ENCODE peak calls at places on chromosomes 5 and 9, in nine cellular contexts. Y is hepatocyte, L is breast epithelium, E is tibial nerve, Z is GM20000, R is psoas muscle, O is kidney, X is fibroblast of pulmonary artery, Q is lower leg skin. T is an unnamed sample.

GRCh38 chr5:11497651-11498050 is 406.6 kb downstream of the CTNND2 start:
- DNase-seq in Q (no peak), E (no peak), L (no peak), O (no peak), Y (no peak), R (no peak), X (no peak), Z (no peak), T (no peak)

GRCh38 chr5:4949108-4949507 is 191.0 kb upstream of the ADAMTS16 start:
- DNase-seq in X (no peak), L (no peak), Y (no peak), O (no peak), E (no peak), Z (no peak), R (no peak), Q (no peak), T (no peak)

GRCh38 chr5:54912021-54912420 is 73.4 kb downstream of the ESM1 start:
- DNase-seq in Z (no peak), E (no peak), O (no peak), X (no peak), R (no peak), Q (no peak), Y (no peak), L (no peak), T (no peak)

GRCh38 chr5:141856030-141856790 is 22.0 kb downstream of the PCDH1 start:
- DNase-seq in Z (no peak), Y (no peak), L (no peak), X (no peak), R (no peak), O (peak; percentile 61), E (no peak), Q (no peak), T (no peak)

GRCh38 chr5:58261605-58262004 is 198.3 kb downstream of the PLK2 start:
- DNase-seq in L (no peak), R (no peak), X (peak; percentile 90), Z (no peak), Y (no peak), O (no peak), E (no peak), Q (no peak), T (no peak)

GRCh38 chr5:109688647-109688998 is 1.1 kb upstream of the MAN2A1 start:
- DNase-seq in Y (peak; percentile 74), R (no peak), L (no peak), E (peak; percentile 20), Z (peak; percentile 22), O (no peak), Q (no peak), X (peak; percentile 43), T (no peak)

GRCh38 chr9:126002476-126003350 is 255.5 kb downstream of the PBX3 start:
- DNase-seq in Q (no peak), X (no peak), Y (no peak), E (no peak), O (peak; percentile 48), Z (no peak), L (no peak), R (no peak), T (no peak)

GRCh38 chr5:79850316-79850822 is 140.7 kb downstream of the MTX3 start:
- DNase-seq in Q (no peak), E (no peak), Y (no peak), L (no peak), R (peak; percentile 67), Z (no peak), X (no peak), O (no peak), T (no peak)

GRCh38 chr9:98373622-98374021 is 118.2 kb upstream of the TBC1D2 start:
- DNase-seq in L (no peak), R (no peak), E (no peak), Y (no peak), Q (no peak), Z (no peak), X (peak; percentile 25), O (no peak), T (no peak)

GRCh38 chr9:126055386-126055785 is 271.2 kb upstream of the MVB12B start:
- DNase-seq in Y (no peak), L (no peak), R (no peak), X (peak; percentile 13), Q (no peak), E (no peak), O (peak; percentile 44), Z (no peak), T (peak; percentile 9)

GRCh38 chr9:27629425-27629824 is 56.1 kb upstream of the C9orf72 start:
- DNase-seq in E (no peak), Q (no peak), L (no peak), R (no peak), Y (no peak), Z (no peak), O (no peak), X (no peak), T (no peak)

GRCh38 chr9:70340572-70340971 is 73.9 kb downstream of the KLF9 start:
- DNase-seq in Z (no peak), Q (no peak), Y (peak; percentile 36), E (no peak), X (peak; percentile 70), O (no peak), R (no peak), L (no peak), T (peak; percentile 25)

GRCh38 chr5:32880781-32881180 is 169.7 kb downstream of the NPR3 start:
- DNase-seq in R (no peak), L (no peak), Q (no peak), E (no peak), X (no peak), Z (no peak), Y (no peak), O (no peak), T (no peak)

DNA sequence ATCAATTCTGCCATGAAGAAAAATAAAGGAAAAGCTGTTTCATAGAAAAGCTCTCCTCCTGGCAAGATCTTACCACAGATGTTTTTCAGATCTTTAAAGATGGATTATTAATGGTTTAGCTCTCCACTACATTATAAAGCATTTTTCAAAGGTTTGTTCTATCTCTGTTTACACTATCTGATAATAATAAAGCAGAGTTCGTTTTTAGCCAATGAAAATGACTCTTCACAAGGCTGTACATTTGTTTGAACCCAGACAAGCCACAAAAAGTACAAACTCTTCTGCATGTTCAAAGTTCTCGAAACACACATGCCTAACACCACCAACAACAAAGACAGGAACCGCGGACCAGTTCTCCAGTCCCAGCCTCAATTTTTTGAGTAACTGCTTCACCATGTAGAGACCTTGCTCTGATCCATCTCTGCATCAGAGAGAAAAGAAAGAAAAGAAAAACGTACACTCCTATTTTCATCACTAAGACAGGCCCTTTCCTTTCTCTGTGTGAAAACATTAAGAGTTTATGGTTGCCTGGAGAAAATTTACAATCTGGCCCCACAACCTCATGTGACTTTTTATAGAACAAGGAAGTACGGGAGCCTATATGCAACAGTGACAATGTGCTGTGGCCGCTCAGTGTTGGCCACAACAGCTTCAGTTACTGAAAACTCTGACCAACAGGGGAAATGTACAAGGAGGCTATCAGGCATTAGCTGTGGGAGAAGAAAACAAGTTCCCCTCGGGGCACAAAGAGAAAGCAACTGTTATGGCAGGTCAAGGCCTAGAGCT is 273.1 kb upstream of the PTGER4 start:
- DNase-seq in L (no peak), X (no peak), O (no peak), E (no peak), R (no peak), Q (no peak), Y (peak; percentile 16), Z (no peak), T (no peak)
- TF ChIP-seq CTCF in L (no peak), X (no peak), O (no peak), E (no peak), R (no peak), Q (no peak), Y (no peak), Z (no peak), T (no peak)

GRCh38 chr5:128536861-128537305 is 1.2 kb downstream of the FBN2 start:
- DNase-seq in Q (no peak), Z (no peak), X (peak; percentile 50), O (peak; percentile 54), Y (peak; percentile 65), R (no peak), L (no peak), E (no peak), T (no peak)
- TF ChIP-seq CTCF in Q (no peak), Z (no peak), X (peak; percentile 12), O (no peak), Y (peak; percentile 41), R (no peak), L (no peak), E (no peak), T (no peak)

GRCh38 chr5:120533581-120533980 is 69.5 kb downstream of the PRR16 start:
- DNase-seq in Q (no peak), L (no peak), E (no peak), Z (no peak), Y (no peak), R (no peak), X (no peak), O (no peak), T (peak; percentile 17)

GRCh38 chr5:120531215-120531614 is 67.1 kb downstream of the PRR16 start:
- DNase-seq in R (no peak), X (no peak), Q (no peak), Y (no peak), O (no peak), Z (no peak), L (no peak), E (no peak), T (no peak)

GRCh38 chr5:120529386-120529785 is 65.3 kb downstream of the PRR16 start:
- DNase-seq in L (no peak), X (no peak), Y (no peak), E (no peak), Z (no peak), Q (no peak), O (no peak), R (no peak), T (no peak)

GRCh38 chr5:120535900-120536299 is 71.8 kb downstream of the PRR16 start:
- DNase-seq in L (no peak), Y (no peak), O (no peak), E (no peak), X (no peak), R (no peak), Z (no peak), Q (no peak), T (no peak)

GRCh38 chr5:120532835-120533234 is 68.7 kb downstream of the PRR16 start:
- DNase-seq in E (no peak), X (no peak), Q (no peak), Z (no peak), O (no peak), R (no peak), Y (no peak), L (no peak), T (no peak)
- TF ChIP-seq CTCF in E (no peak), X (peak; percentile 14), Q (no peak), Z (no peak), O (no peak), R (no peak), Y (no peak), L (no peak), T (no peak)

DNA sequence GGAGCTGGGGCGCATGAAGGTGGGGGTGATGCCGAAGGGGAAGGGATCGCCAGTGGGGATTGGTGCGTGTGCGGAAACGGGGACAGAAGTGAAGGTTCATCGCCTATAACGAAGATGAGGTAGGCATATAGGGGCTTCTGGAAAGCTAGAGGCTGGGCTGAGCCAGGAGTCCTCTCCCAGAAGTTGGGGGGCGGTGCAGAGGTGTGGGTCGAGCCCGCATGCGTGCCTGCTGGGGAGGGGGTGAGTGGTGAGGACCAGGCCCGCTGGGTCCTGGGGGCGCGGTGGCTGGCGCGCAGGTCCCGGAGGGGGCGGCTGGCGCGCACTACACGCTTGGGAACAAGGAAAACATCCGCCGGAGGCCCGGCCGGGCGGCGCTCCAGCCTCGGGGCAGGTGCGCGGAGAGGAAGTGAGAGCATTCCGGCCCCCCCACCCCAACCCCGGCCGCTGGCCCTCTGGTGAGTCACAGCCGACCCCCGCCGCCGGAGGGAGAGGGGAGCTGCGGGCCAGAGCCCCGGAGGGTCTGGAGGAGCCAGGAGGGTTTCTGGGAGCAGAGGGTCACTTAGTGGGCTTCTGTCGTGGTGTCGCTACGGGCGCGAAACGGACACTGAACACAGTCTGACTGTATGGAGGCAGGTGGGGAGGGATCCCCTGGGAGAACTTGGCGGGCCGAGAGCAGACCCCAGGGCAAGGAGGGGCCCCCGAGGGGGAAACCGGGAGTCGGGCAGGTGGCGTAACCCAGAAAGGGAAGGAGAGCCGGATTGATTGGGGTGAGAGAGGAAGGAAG is 2.9 kb upstream of the MSMP start:
- DNase-seq in Y (peak; percentile 81), Z (peak; percentile 82), X (no peak), R (peak; percentile 75), Q (no peak), O (peak; percentile 94), E (no peak), L (peak; percentile 57), T (peak; percentile 74)
- TF ChIP-seq CTCF in Y (no peak), Z (peak; percentile 61), X (no peak), R (no peak), Q (no peak), O (no peak), E (no peak), L (no peak), T (no peak)